ENCODE peak calls at places on chromosome 13, in five cellular contexts. N is GM12878, F is H1, W is HepG2, A is NT2/D1. S is an unnamed sample.

GRCh38 chr13:30826911-30827577 is 79.0 kb upstream of the MEDAG start:
- DNase-seq in N (no peak), F (no peak), W (no peak), A (no peak), S (no peak)

GRCh38 chr13:97757807-97758206 is 195.7 kb upstream of the IPO5 start:
- DNase-seq in N (no peak), F (no peak), W (no peak), A (no peak), S (no peak)

GRCh38 chr13:66532146-66532545 is 698.0 kb downstream of the PCDH9 start:
- DNase-seq in N (no peak), F (no peak), W (no peak), A (no peak), S (no peak)

GRCh38 chr13:30520571-30520970 is 54.8 kb upstream of the HMGB1 start:
- DNase-seq in N (no peak), F (no peak), W (no peak), A (no peak), S (no peak)

GRCh38 chr13:110116072-110116487 is 190.9 kb downstream of the COL4A1 start:
- DNase-seq in N (no peak), F (peak), W (peak), A (no peak), S (peak)

GRCh38 chr13:106525865-106526264 is 9.6 kb downstream of the EFNB2 start:
- DNase-seq in N (no peak), F (no peak), W (no peak), A (no peak), S (no peak)

GRCh38 chr13:111343186-111343805 is 22.9 kb downstream of the TEX29 start:
- DNase-seq in N (no peak), F (no peak), W (no peak), A (no peak), S (no peak)

GRCh38 chr13:98293570-98294142 is 116.6 kb upstream of the RNF113B start:
- DNase-seq in N (no peak), F (no peak), W (no peak), A (no peak), S (no peak)

GRCh38 chr13:38871275-38871674 is 119.4 kb downstream of the STOML3 start:
- DNase-seq in N (no peak), F (no peak), W (peak), A (no peak), S (no peak)

GRCh38 chr13:94138831-94139230 is 340.7 kb downstream of the DCT start:
- DNase-seq in N (no peak), F (no peak), W (no peak), A (no peak), S (no peak)

GRCh38 chr13:94143624-94144350 is 335.7 kb downstream of the DCT start:
- DNase-seq in N (no peak), F (no peak), W (no peak), A (peak), S (no peak)

GRCh38 chr13:94139393-94139995 is 340.0 kb downstream of the DCT start:
- DNase-seq in N (no peak), F (no peak), W (no peak), A (no peak), S (no peak)

GRCh38 chr13:94140027-94140426 is 339.5 kb downstream of the DCT start:
- DNase-seq in N (no peak), F (no peak), W (no peak), A (peak), S (no peak)
- TF ChIP-seq SUZ12 in N (no peak), F (no peak), W (no peak), A (no peak), S (no peak)

GRCh38 chr13:72141845-72142470 is 275.0 kb upstream of the DACH1 start:
- DNase-seq in N (no peak), F (no peak), W (no peak), A (no peak), S (no peak)
- TF ChIP-seq SUZ12 in N (no peak), F (no peak), W (no peak), A (no peak), S (no peak)

GRCh38 chr13:46404732-46405097 is 17.7 kb upstream of the RUBCNL start:
- DNase-seq in N (no peak), F (no peak), W (no peak), A (no peak), S (no peak)
- TF ChIP-seq SUZ12 in N (no peak), F (no peak), W (no peak), A (no peak), S (no peak)

GRCh38 chr13:31998131-31998530 is 33.4 kb upstream of the FRY start:
- DNase-seq in N (no peak), F (no peak), W (no peak), A (no peak), S (no peak)
- TF ChIP-seq SUZ12 in N (no peak), F (no peak), W (no peak), A (no peak), S (no peak)

GRCh38 chr13:46553521-46553885 is 533 bp downstream of the LRCH1 start:
- DNase-seq in N (no peak), F (peak), W (no peak), A (no peak), S (no peak)
- TF ChIP-seq SUZ12 in N (no peak), F (no peak), W (no peak), A (no peak), S (no peak)

DNA sequence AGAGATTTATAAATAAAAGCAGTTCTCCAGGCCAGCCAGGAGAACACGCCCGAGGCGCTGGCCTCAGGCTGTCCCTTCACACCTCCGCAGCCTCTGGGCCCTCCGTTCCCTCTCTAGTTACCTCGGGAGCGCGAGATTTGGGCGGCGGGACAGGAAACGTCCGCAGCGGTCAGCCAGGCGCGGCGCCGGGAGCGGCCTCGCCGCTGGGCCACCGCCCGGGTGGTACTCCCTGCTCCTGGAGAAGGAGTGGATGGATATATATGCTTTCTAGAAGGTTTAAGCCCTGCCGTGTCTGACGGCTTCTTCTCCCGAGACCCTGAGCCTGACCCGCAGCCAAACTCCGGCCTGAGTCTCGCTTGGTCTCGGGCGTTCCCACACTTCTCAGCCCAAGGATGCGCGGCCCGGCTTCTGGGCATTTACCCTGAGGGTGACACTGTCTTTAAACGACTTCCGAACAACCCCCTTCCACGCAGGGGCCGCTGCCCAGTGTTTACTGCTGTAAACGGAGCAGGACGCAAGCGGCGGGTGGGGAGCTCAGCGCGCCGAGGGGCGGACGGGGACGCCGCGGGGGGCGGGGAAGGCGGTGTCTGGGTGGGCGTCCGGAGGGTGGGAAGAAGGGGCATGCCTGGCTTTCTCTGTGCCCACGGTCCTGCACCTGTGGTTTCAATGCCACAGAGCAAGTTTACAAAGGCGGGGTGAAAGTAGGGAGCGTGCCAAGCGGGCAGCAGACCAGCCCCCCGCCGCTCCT is 2.0 kb upstream of the ZIC2 start:
- DNase-seq in N (no peak), F (peak), W (no peak), A (no peak), S (no peak)
- TF ChIP-seq SUZ12 in N (no peak), F (no peak), W (no peak), A (no peak), S (no peak)